ENCODE peak calls at places on chromosome 9, in eight cellular contexts. B is T-helper 17 cell; Y is NCI-H2081; S is tibial nerve; N is activated naive CD4-positive, alpha-beta T cell; X is activated gamma-delta T cell treated with anti-CD3 and anti-CD28 coated beads, Interleukin-2, amount 50 U/mL, for 16 hours; C is fibroblast of the aortic adventitia; Z is endothelial cell. T is an unnamed sample.

GRCh38 chr9:135726138-135726853 is 24.3 kb downstream of the KCNT1 start:
- DNase-seq in B (no peak), Y (no peak), S (no peak), N (no peak), X (no peak), C (no peak), Z (no peak), T (no peak)

GRCh38 chr9:38417003-38417965 is 7.0 kb downstream of the IGFBPL1 start:
- DNase-seq in B (no peak), Y (peak; percentile 63), S (no peak), N (no peak), X (no peak), C (no peak), Z (peak; percentile 70), T (no peak)

GRCh38 chr9:98854206-98854756 is 46.8 kb downstream of the GALNT12 start:
- DNase-seq in B (no peak), Y (no peak), S (no peak), N (no peak), X (no peak), C (peak; percentile 88), Z (no peak), T (no peak)

GRCh38 chr9:133995012-133995896 is 3.1 kb upstream of the VAV2 start:
- DNase-seq in B (no peak), Y (peak; percentile 49), S (no peak), N (no peak), X (no peak), C (no peak), Z (no peak), T (no peak)

GRCh38 chr9:85743290-85744128 is 1.8 kb upstream of the AGTPBP1 start:
- DNase-seq in B (no peak), Y (no peak), S (no peak), N (no peak), X (no peak), C (peak; percentile 75), Z (no peak), T (no peak)

GRCh38 chr9:107866912-107867311 is 377.3 kb upstream of the KLF4 start:
- DNase-seq in B (no peak), Y (no peak), S (no peak), N (no peak), X (no peak), C (peak; percentile 54), Z (no peak), T (no peak)

GRCh38 chr9:33881635-33882034 is 64.7 kb downstream of the UBE2R2 start:
- DNase-seq in B (no peak), Y (no peak), S (no peak), N (no peak), X (no peak), C (peak; percentile 35), Z (no peak), T (no peak)

GRCh38 chr9:82132024-82132423 is 143.5 kb downstream of the SPATA31D1 start:
- DNase-seq in B (no peak), Y (no peak), S (no peak), N (no peak), X (no peak), C (peak; percentile 52), Z (no peak), T (no peak)

GRCh38 chr9:116661037-116661954 is 25.8 kb upstream of the TRIM32 start:
- DNase-seq in B (no peak), Y (peak; percentile 74), S (no peak), N (no peak), X (no peak), C (peak; percentile 94), Z (peak; percentile 25), T (peak; percentile 25)

GRCh38 chr9:89427621-89428221 is 70.2 kb downstream of the SEMA4D start:
- DNase-seq in B (peak; percentile 41), Y (no peak), S (no peak), N (no peak), X (peak; percentile 77), C (no peak), Z (no peak), T (no peak)

GRCh38 chr9:36037580-36038169 is 962 bp downstream of the RECK start:
- DNase-seq in B (no peak), Y (peak; percentile 40), S (no peak), N (no peak), X (no peak), C (peak; percentile 45), Z (no peak), T (no peak)

GRCh38 chr9:99040254-99040653 is 64.7 kb upstream of the TGFBR1 start:
- DNase-seq in B (no peak), Y (no peak), S (no peak), N (no peak), X (no peak), C (no peak), Z (no peak), T (no peak)

GRCh38 chr9:87991151-87991870 is 17.0 kb upstream of the CDK20 start:
- DNase-seq in B (no peak), Y (no peak), S (no peak), N (no peak), X (no peak), C (no peak), Z (no peak), T (no peak)

GRCh38 chr9:92947268-92948031 is at the start of gene FGD3:
- DNase-seq in B (peak; percentile 44), Y (peak; percentile 88), S (no peak), N (no peak), X (no peak), C (no peak), Z (peak; percentile 34), T (no peak)

GRCh38 chr9:135865531-135865930 is 41.8 kb downstream of the CAMSAP1 start:
- DNase-seq in B (no peak), Y (no peak), S (no peak), N (no peak), X (no peak), C (no peak), Z (no peak), T (no peak)

GRCh38 chr9:109535365-109535764 is 37.3 kb upstream of the PTPN3 start:
- DNase-seq in B (no peak), Y (no peak), S (no peak), N (no peak), X (no peak), C (no peak), Z (no peak), T (no peak)

GRCh38 chr9:136802321-136802720 is 5.4 kb upstream of the RABL6 start:
- DNase-seq in B (no peak), Y (no peak), S (no peak), N (no peak), X (no peak), C (no peak), Z (no peak), T (no peak)

GRCh38 chr9:87494970-87495471 is 2.6 kb upstream of the DAPK1 start:
- DNase-seq in B (no peak), Y (no peak), S (no peak), N (no peak), X (no peak), C (no peak), Z (no peak), T (no peak)

GRCh38 chr9:135555203-135555602 is 6.4 kb upstream of the PAEP start:
- DNase-seq in B (no peak), Y (no peak), S (no peak), N (no peak), X (no peak), C (no peak), Z (no peak), T (no peak)

GRCh38 chr9:130451509-130452388 is 7.0 kb downstream of the ASS1 start:
- DNase-seq in B (no peak), Y (peak; percentile 78), S (peak; percentile 71), N (no peak), X (no peak), C (peak; percentile 97), Z (peak; percentile 48), T (no peak)

GRCh38 chr9:24899463-24899862 is 353.8 kb upstream of the IZUMO3 start:
- DNase-seq in B (no peak), Y (no peak), S (no peak), N (no peak), X (no peak), C (no peak), Z (no peak), T (no peak)

GRCh38 chr9:127916665-127917581 is at the start of gene ST6GALNAC4:
- DNase-seq in B (peak; percentile 97), Y (peak; percentile 81), S (peak; percentile 96), N (peak; percentile 89), X (peak; percentile 92), C (peak; percentile 88), Z (peak; percentile 96), T (peak; percentile 97)

GRCh38 chr9:92094655-92095054 is 20.6 kb downstream of the SPTLC1 start:
- DNase-seq in B (no peak), Y (no peak), S (no peak), N (no peak), X (no peak), C (no peak), Z (no peak), T (no peak)

GRCh38 chr9:133086894-133087293 is 25.1 kb downstream of the CEL start:
- DNase-seq in B (no peak), Y (no peak), S (no peak), N (no peak), X (no peak), C (no peak), Z (no peak), T (no peak)

GRCh38 chr9:86942352-86943222 is 4.7 kb downstream of the GAS1 start:
- DNase-seq in B (no peak), Y (no peak), S (no peak), N (no peak), X (no peak), C (peak; percentile 58), Z (no peak), T (no peak)

GRCh38 chr9:128428644-128429504 is 8.2 kb downstream of the CERCAM start:
- DNase-seq in B (no peak), Y (no peak), S (no peak), N (no peak), X (no peak), C (no peak), Z (no peak), T (no peak)

GRCh38 chr9:124202447-124202971 is 55.2 kb upstream of the NEK6 start:
- DNase-seq in B (no peak), Y (no peak), S (no peak), N (no peak), X (peak; percentile 73), C (no peak), Z (no peak), T (peak; percentile 62)

GRCh38 chr9:101848485-101848919 is 110.1 kb upstream of the GRIN3A start:
- DNase-seq in B (no peak), Y (no peak), S (no peak), N (no peak), X (no peak), C (no peak), Z (no peak), T (no peak)

GRCh38 chr9:21815643-21816042 is 13.2 kb downstream of the MTAP start:
- DNase-seq in B (no peak), Y (no peak), S (no peak), N (no peak), X (no peak), C (no peak), Z (no peak), T (no peak)

GRCh38 chr9:35842795-35843194 is 13.8 kb downstream of the TMEM8B start:
- DNase-seq in B (no peak), Y (no peak), S (no peak), N (no peak), X (no peak), C (no peak), Z (no peak), T (peak; percentile 42)

GRCh38 chr9:112864982-112865381 is 25.7 kb downstream of the SLC46A2 start:
- DNase-seq in B (no peak), Y (no peak), S (no peak), N (no peak), X (no peak), C (no peak), Z (no peak), T (no peak)

GRCh38 chr9:118503236-118503635 is 799.0 kb downstream of the TLR4 start:
- DNase-seq in B (no peak), Y (no peak), S (no peak), N (no peak), X (no peak), C (no peak), Z (no peak), T (no peak)

GRCh38 chr9:98374385-98375051 is 119.1 kb upstream of the TBC1D2 start:
- DNase-seq in B (no peak), Y (no peak), S (no peak), N (no peak), X (no peak), C (peak; percentile 96), Z (no peak), T (no peak)

GRCh38 chr9:133189826-133190225 is 19.2 kb downstream of the OBP2B start:
- DNase-seq in B (no peak), Y (no peak), S (no peak), N (no peak), X (no peak), C (no peak), Z (no peak), T (no peak)

T was measured in GM18507.